ENCODE peak calls at places on chromosomes 4 and X, in seven cellular contexts. O, I, D, K, R, A and X are unnamed samples.

GRCh38 chrX:107675823-107676555 is 47.7 kb downstream of the PRPS1 start:
- DNase-seq in I (no peak), K (no peak), A (no peak), D (peak; percentile 49), O (no peak), R (no peak), X (peak; percentile 64)

GRCh38 chrX:150566734-150567182 is 1.7 kb upstream of the MTM1 start:
- DNase-seq in D (no peak), R (peak; percentile 79), O (no peak), I (no peak), K (no peak), A (no peak), X (peak; percentile 80)

GRCh38 chr4:95249402-95250043 is 299.2 kb downstream of the UNC5C start:
- DNase-seq in D (no peak), O (no peak), K (peak; percentile 38), R (no peak), I (no peak), A (no peak), X (no peak)

GRCh38 chr4:47274931-47275330 is 188.6 kb downstream of the COMMD8 start:
- DNase-seq in O (no peak), D (no peak), A (no peak), R (no peak), I (no peak), K (no peak), X (no peak)

GRCh38 chr4:4627906-4628305 is 86.1 kb upstream of the STX18 start:
- DNase-seq in A (no peak), O (no peak), D (no peak), I (no peak), R (no peak), K (no peak), X (no peak)

GRCh38 chr4:109044446-109044845 is 258.0 kb downstream of the COL25A1 start:
- DNase-seq in K (no peak), A (no peak), O (no peak), I (no peak), R (no peak), D (no peak), X (no peak)

GRCh38 chrX:56968980-56969379 is 26.4 kb downstream of the SPIN3 start:
- DNase-seq in A (no peak), R (no peak), D (no peak), I (no peak), O (no peak), K (no peak), X (no peak)

GRCh38 chrX:14872355-14872754 is 514 bp downstream of the FANCB start:
- DNase-seq in O (no peak), K (peak; percentile 6), I (no peak), R (no peak), D (no peak), A (no peak), X (no peak)

GRCh38 chr4:189048119-189048518 is 892.6 kb upstream of the FRG1 start:
- DNase-seq in R (no peak), D (no peak), A (no peak), O (no peak), I (no peak), K (no peak), X (no peak)

GRCh38 chr4:64911846-64912245 is 502.6 kb upstream of the TECRL start:
- DNase-seq in R (peak; percentile 12), O (no peak), K (no peak), A (no peak), D (no peak), I (no peak), X (no peak)

GRCh38 chrX:110280954-110281353 is 36.9 kb downstream of the AMMECR1 start:
- DNase-seq in A (no peak), R (no peak), D (no peak), O (no peak), K (no peak), I (no peak), X (no peak)

GRCh38 chr4:90580271-90580825 is 453.2 kb downstream of the CCSER1 start:
- DNase-seq in D (no peak), I (no peak), O (no peak), R (no peak), A (no peak), K (no peak), X (peak; percentile 74)

GRCh38 chr4:115028682-115029385 is 84.6 kb downstream of the NDST4 start:
- DNase-seq in R (no peak), I (no peak), D (no peak), A (no peak), O (no peak), K (no peak), X (no peak)

GRCh38 chr4:79526970-79527565 is 119.0 kb upstream of the GK2 start:
- DNase-seq in D (no peak), O (no peak), K (no peak), A (no peak), I (no peak), R (no peak), X (no peak)

GRCh38 chr4:110049951-110050925 is 137.6 kb downstream of the EGF start:
- DNase-seq in A (peak; percentile 11), I (no peak), D (peak; percentile 62), O (no peak), K (peak; percentile 62), R (peak; percentile 38), X (peak; percentile 23)

GRCh38 chr4:87057835-87058234 is 123.0 kb downstream of the AFF1 start:
- DNase-seq in K (no peak), D (no peak), R (no peak), O (no peak), I (no peak), A (no peak), X (no peak)

GRCh38 chr4:113971706-113972360 is 7.6 kb downstream of the ARSJ start:
- DNase-seq in A (no peak), D (no peak), K (no peak), R (no peak), I (no peak), O (no peak), X (no peak)

GRCh38 chr4:44804301-44804700 is 77.9 kb upstream of the GNPDA2 start:
- DNase-seq in R (no peak), O (no peak), I (no peak), K (no peak), D (no peak), A (no peak), X (no peak)

DNA sequence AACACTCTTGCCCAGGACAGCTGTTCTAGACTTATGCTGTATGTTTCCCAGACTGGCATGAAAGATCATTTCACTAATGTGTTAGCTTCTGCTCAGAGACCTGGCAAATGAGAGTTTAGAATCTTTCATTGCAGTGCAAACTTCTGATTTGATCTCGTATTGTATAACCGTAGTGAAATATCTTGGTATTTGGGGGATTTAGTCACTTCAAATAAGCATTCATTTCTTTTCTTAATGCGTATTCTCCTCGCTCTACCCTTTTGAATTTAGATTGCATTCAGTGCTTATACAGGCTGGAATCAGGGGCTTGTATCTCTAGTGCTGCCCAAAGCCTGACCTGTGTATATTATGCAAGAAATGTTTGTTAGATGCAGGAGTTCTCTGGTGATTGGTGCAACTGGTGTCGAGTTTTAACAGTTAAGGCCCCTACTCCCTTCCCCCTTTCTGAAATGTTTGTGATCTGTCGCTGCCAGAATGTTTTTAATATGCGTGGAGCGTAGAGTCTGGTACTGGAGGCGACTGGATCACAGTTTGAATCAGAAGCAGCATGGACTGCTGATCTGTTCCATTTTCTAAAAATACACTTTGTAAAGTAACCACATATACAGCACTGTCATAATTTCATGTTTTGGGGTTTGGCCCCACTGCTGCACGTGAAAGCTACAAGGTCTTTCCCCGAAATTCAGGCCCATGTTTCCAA is 326.4 kb downstream of the ARHGAP10 start:
- DNase-seq in R (no peak), A (no peak), K (no peak), I (no peak), D (no peak), O (no peak), X (no peak)
- H3K4me1 ChIP-seq in R (no peaks in the 10 kb centered on the region), A (peaks cover 74% of the 10 kb centered on the region), K (no peaks in the 10 kb centered on the region), I (peaks cover 22% of the 10 kb centered on the region), D (peaks cover 5% of the 10 kb centered on the region), O (peaks cover 1% of the 10 kb centered on the region), X (peaks cover 14% of the 10 kb centered on the region)

GRCh38 chr4:27001398-27002164 is 140.9 kb downstream of the STIM2 start:
- DNase-seq in K (no peak), O (no peak), A (no peak), I (no peak), D (no peak), R (no peak), X (no peak)
- H3K4me1 ChIP-seq in K (no peaks in the 10 kb centered on the region), O (peaks cover 1% of the 10 kb centered on the region), A (peaks cover 15% of the 10 kb centered on the region), I (peaks cover 8% of the 10 kb centered on the region), D (peaks cover 13% of the 10 kb centered on the region), R (no peaks in the 10 kb centered on the region), X (peaks cover 8% of the 10 kb centered on the region)

DNA sequence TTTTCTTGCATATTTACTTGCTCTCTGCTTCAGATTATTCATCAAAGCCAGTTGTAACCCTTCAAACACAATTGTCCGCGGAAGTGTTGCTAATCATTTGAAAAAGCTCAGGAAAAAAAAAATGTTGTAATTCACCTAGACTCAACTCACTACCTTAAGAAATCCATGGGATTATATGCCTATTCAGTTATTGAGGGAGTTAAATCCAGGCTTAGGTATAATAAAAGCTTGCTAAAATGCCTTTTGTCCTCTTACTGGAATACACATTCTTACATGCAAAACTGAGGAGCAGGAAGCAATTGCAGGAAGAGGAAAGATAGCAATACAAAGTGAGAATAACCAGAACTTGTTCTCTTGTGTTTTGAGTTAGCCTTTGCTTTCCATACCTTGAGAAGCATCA is 91.4 kb upstream of the FAM241A start:
- DNase-seq in I (no peak), K (no peak), D (no peak), O (no peak), R (no peak), A (no peak), X (no peak)
- H3K4me1 ChIP-seq in I (no peaks in the 10 kb centered on the region), K (no peaks in the 10 kb centered on the region), D (no peaks in the 10 kb centered on the region), O (no peaks in the 10 kb centered on the region), R (no peaks in the 10 kb centered on the region), A (no peaks in the 10 kb centered on the region), X (peaks cover 8% of the 10 kb centered on the region)

GRCh38 chr4:7398788-7399432 is 35.8 kb downstream of the PSAPL1 start:
- DNase-seq in O (peak; percentile 2), I (peak; percentile 15), R (no peak), A (no peak), K (no peak), D (peak; percentile 1), X (no peak)

GRCh38 chr4:7403001-7403400 is 31.7 kb downstream of the PSAPL1 start:
- DNase-seq in A (no peak), R (no peak), I (no peak), O (peak; percentile 0), D (no peak), K (no peak), X (no peak)

GRCh38 chr4:7402526-7402925 is 32.2 kb downstream of the PSAPL1 start:
- DNase-seq in A (no peak), I (no peak), D (no peak), K (no peak), O (no peak), R (no peak), X (no peak)

GRCh38 chr4:7399433-7400234 is 35.1 kb downstream of the PSAPL1 start:
- DNase-seq in I (peak; percentile 21), A (no peak), R (no peak), O (peak; percentile 5), K (no peak), D (peak; percentile 8), X (no peak)

DNA sequence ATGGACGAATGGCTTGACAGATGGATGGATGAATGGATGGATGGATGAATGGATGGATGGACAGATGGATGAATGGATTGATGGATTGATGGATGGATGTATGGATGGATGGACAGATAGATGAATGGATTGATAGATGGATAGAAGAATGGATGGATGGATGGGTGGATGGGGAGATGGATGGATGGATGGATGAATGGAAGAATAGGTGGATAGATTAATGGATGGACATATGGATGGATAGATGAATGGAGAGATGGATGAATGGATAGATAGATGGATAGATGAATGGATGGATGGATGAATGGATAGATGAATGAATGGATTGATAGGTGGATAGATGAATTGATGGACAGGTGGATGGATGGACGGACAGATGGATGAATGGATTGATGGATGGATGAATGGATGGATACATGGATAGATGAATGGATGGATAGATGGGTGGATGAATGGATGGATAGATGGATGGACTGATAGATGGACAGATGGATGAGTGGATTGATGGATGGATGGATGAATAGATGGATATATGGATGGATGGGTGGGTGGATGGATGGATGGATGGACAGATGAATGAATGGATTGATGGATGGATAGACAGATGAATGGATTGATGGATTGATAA is 33.9 kb downstream of the PSAPL1 start:
- DNase-seq in I (no peak), D (no peak), K (no peak), R (no peak), O (no peak), A (no peak), X (no peak)
- H3K4me1 ChIP-seq in I (no peaks in the 10 kb centered on the region), D (no peaks in the 10 kb centered on the region), K (no peaks in the 10 kb centered on the region), R (peaks cover 10% of the 10 kb centered on the region), O (peaks cover 2% of the 10 kb centered on the region), A (no peaks in the 10 kb centered on the region), X (no peaks in the 10 kb centered on the region)